ENCODE peak calls at places on chromosomes 16 and 17, in ten cellular contexts. I is bronchial epithelial cell; P is CD8-positive, alpha-beta T cell; U is fibroblast of mammary gland; L is BE2C; B is cardiac muscle cell; A is uterus; S is AG10803; Q is WERI-Rb-1; F is sigmoid colon. T is an unnamed sample.

GRCh38 chr17:77208217-77208808 is 67.5 kb downstream of the SEC14L1 start:
- DNase-seq in A (peak), S (peak), Q (no peak), P (no peak), B (peak), I (no peak), L (no peak), U (peak), F (no peak), T (no peak)

GRCh38 chr17:66200685-66201092 is 8.8 kb upstream of the CEP112 start:
- DNase-seq in F (no peak), I (peak), U (peak), B (peak), S (peak), A (no peak), L (peak), P (peak), Q (peak), T (no peak)

GRCh38 chr16:56389554-56389953 is 35.8 kb downstream of the AMFR start:
- DNase-seq in S (peak), L (no peak), Q (no peak), A (no peak), I (peak), U (peak), B (peak), P (no peak), F (no peak), T (no peak)

GRCh38 chr16:9772526-9772925 is 409.7 kb downstream of the GRIN2A start:
- DNase-seq in I (no peak), B (no peak), U (peak), S (no peak), P (no peak), A (no peak), Q (no peak), F (no peak), L (no peak), T (no peak)

GRCh38 chr17:77445030-77445907 is 304.5 kb downstream of the SEC14L1 start:
- DNase-seq in P (peak), U (peak), L (no peak), A (peak), I (no peak), S (peak), B (peak), Q (no peak), F (peak), T (no peak)

GRCh38 chr17:75404739-75405364 is 626 bp downstream of the GRB2 start:
- DNase-seq in F (peak), S (peak), L (peak), P (peak), U (peak), I (peak), A (peak), B (peak), Q (peak), T (no peak)

GRCh38 chr16:89478576-89479221 is 11.7 kb downstream of the ANKRD11 start:
- DNase-seq in U (peak), Q (no peak), F (no peak), B (peak), S (peak), A (no peak), L (no peak), P (no peak), I (peak), T (no peak)

GRCh38 chr17:68389041-68389440 is 68.3 kb downstream of the WIPI1 start:
- DNase-seq in L (no peak), B (no peak), Q (no peak), I (no peak), F (peak), U (no peak), A (no peak), P (no peak), S (no peak), T (no peak)

GRCh38 chr17:50353600-50354195 is 7.8 kb downstream of the XYLT2 start:
- DNase-seq in P (no peak), U (no peak), B (no peak), F (peak), A (no peak), S (no peak), Q (no peak), I (no peak), L (no peak), T (no peak)

GRCh38 chr17:8103549-8103948 is 14.8 kb downstream of the ALOXE3 start:
- DNase-seq in U (peak), A (no peak), P (no peak), S (no peak), Q (no peak), I (peak), L (no peak), F (peak), B (no peak), T (no peak)

GRCh38 chr16:89613101-89613953 is at the start of gene DPEP1:
- DNase-seq in B (no peak), P (no peak), S (no peak), A (no peak), Q (no peak), L (no peak), U (no peak), F (no peak), I (no peak), T (no peak)

GRCh38 chr16:85891033-85891775 is 7.8 kb upstream of the IRF8 start:
- DNase-seq in I (peak), S (no peak), Q (no peak), A (no peak), B (no peak), U (no peak), L (no peak), P (no peak), F (no peak), T (no peak)

GRCh38 chr17:27384261-27384701 is 72.0 kb upstream of the KSR1 start:
- DNase-seq in U (peak), F (peak), L (no peak), P (no peak), S (peak), Q (no peak), B (peak), A (peak), I (peak), T (peak)

GRCh38 chr17:62601438-62601837 is 26.0 kb upstream of the MRC2 start:
- DNase-seq in P (no peak), F (no peak), A (no peak), I (no peak), U (peak), Q (no peak), L (no peak), S (peak), B (peak), T (no peak)

GRCh38 chr17:47801176-47801765 is 20.3 kb downstream of the OSBPL7 start:
- DNase-seq in B (no peak), L (no peak), P (no peak), I (no peak), U (no peak), A (no peak), Q (no peak), S (no peak), F (no peak), T (no peak)

GRCh38 chr17:29084476-29085148 is 41.7 kb downstream of the PIPOX start:
- DNase-seq in I (no peak), P (no peak), L (peak), S (no peak), Q (no peak), B (no peak), A (no peak), F (peak), U (no peak), T (no peak)

GRCh38 chr17:48954300-48954755 is 9.7 kb upstream of the SNF8 start:
- DNase-seq in A (no peak), L (peak), F (no peak), I (peak), Q (peak), B (peak), S (peak), U (peak), P (no peak), T (no peak)

GRCh38 chr16:89031715-89032659 is 55.0 kb upstream of the CBFA2T3 start:
- DNase-seq in L (peak), F (no peak), I (no peak), P (peak), S (no peak), Q (no peak), A (no peak), B (no peak), U (no peak), T (no peak)

GRCh38 chr17:46865100-46865499 is 13.7 kb downstream of the WNT9B start:
- DNase-seq in S (peak), F (no peak), P (no peak), A (no peak), U (no peak), L (no peak), I (no peak), B (peak), Q (no peak), T (no peak)

GRCh38 chr17:30558313-30559195 is 81.3 kb downstream of the GOSR1 start:
- DNase-seq in I (no peak), A (peak), P (no peak), B (no peak), L (no peak), U (no peak), S (no peak), F (no peak), Q (no peak), T (no peak)

GRCh38 chr16:20938426-20938825 is 37.9 kb downstream of the LYRM1 start:
- DNase-seq in P (no peak), F (no peak), U (peak), A (no peak), S (peak), L (no peak), Q (no peak), B (peak), I (peak), T (no peak)

GRCh38 chr17:17041018-17041521 is 1.2 kb upstream of the MPRIP start:
- DNase-seq in B (no peak), L (peak), P (no peak), I (peak), Q (peak), S (peak), U (peak), A (no peak), F (no peak), T (no peak)

GRCh38 chr17:79619196-79619595 is 8.3 kb upstream of the RBFOX3 start:
- DNase-seq in U (no peak), Q (peak), I (no peak), F (peak), P (no peak), S (no peak), L (no peak), B (no peak), A (peak), T (no peak)

GRCh38 chr17:8581002-8581658 is 49.4 kb downstream of the MYH10 start:
- DNase-seq in B (no peak), F (no peak), I (peak), U (no peak), A (no peak), P (no peak), S (no peak), L (peak), Q (no peak), T (no peak)

GRCh38 chr17:39981207-39982068 is 831 bp downstream of the PSMD3 start:
- DNase-seq in U (no peak), P (no peak), B (no peak), I (no peak), L (no peak), S (no peak), Q (no peak), F (no peak), A (no peak), T (no peak)

GRCh38 chr17:78925662-78926555 is 722 bp upstream of the TIMP2 start:
- DNase-seq in P (no peak), Q (no peak), U (peak), B (peak), L (no peak), F (peak), S (peak), A (peak), I (no peak), T (peak)

GRCh38 chr16:48118841-48119240 is 37.0 kb downstream of the ABCC12 start:
- DNase-seq in S (no peak), Q (no peak), B (no peak), L (no peak), U (no peak), F (no peak), I (no peak), A (no peak), P (no peak), T (no peak)

GRCh38 chr16:78596348-78596995 is 497.0 kb downstream of the WWOX start:
- DNase-seq in A (no peak), L (no peak), I (no peak), F (no peak), U (no peak), B (no peak), S (no peak), P (no peak), Q (no peak), T (no peak)

GRCh38 chr17:38706625-38707298 is 1.7 kb downstream of the MLLT6 start:
- DNase-seq in L (no peak), Q (no peak), B (no peak), S (no peak), I (no peak), F (no peak), P (peak), A (no peak), U (peak), T (no peak)

GRCh38 chr17:17603178-17603894 is 11.8 kb upstream of the PEMT start:
- DNase-seq in U (no peak), Q (no peak), S (no peak), F (no peak), L (no peak), A (no peak), P (no peak), I (no peak), B (no peak), T (no peak)

GRCh38 chr17:9948967-9949366 is 43.9 kb upstream of the RCVRN start:
- DNase-seq in U (no peak), Q (no peak), P (no peak), B (no peak), A (peak), F (no peak), S (no peak), L (no peak), I (no peak), T (no peak)

GRCh38 chr17:3984719-3985444 is 20.6 kb upstream of the ATP2A3 start:
- DNase-seq in I (peak), L (no peak), F (no peak), A (no peak), U (no peak), P (no peak), B (no peak), S (no peak), Q (no peak), T (no peak)

GRCh38 chr16:53766304-53767016 is 62.5 kb downstream of the FTO start:
- DNase-seq in F (no peak), I (no peak), L (no peak), S (no peak), Q (no peak), P (no peak), A (no peak), B (peak), U (peak), T (no peak)

GRCh38 chr17:28524476-28525415 is 18.6 kb downstream of the FOXN1 start:
- DNase-seq in I (peak), F (no peak), A (no peak), S (peak), P (no peak), L (no peak), B (peak), Q (no peak), U (peak), T (no peak)

GRCh38 chr17:80265205-80266068 is 4.8 kb downstream of the RNF213 start:
- DNase-seq in A (no peak), I (no peak), L (no peak), U (peak), S (no peak), B (no peak), F (no peak), P (peak), Q (no peak), T (no peak)

GRCh38 chr17:49434821-49435581 is 20.3 kb upstream of the PHB1 start:
- DNase-seq in L (peak), B (peak), I (peak), S (peak), A (peak), Q (peak), U (peak), P (peak), F (no peak), T (no peak)

GRCh38 chr16:88527186-88527936 is 42.8 kb upstream of the ZC3H18 start:
- DNase-seq in I (peak), P (peak), B (peak), S (peak), F (peak), Q (peak), U (peak), A (peak), L (peak), T (no peak)

DNA sequence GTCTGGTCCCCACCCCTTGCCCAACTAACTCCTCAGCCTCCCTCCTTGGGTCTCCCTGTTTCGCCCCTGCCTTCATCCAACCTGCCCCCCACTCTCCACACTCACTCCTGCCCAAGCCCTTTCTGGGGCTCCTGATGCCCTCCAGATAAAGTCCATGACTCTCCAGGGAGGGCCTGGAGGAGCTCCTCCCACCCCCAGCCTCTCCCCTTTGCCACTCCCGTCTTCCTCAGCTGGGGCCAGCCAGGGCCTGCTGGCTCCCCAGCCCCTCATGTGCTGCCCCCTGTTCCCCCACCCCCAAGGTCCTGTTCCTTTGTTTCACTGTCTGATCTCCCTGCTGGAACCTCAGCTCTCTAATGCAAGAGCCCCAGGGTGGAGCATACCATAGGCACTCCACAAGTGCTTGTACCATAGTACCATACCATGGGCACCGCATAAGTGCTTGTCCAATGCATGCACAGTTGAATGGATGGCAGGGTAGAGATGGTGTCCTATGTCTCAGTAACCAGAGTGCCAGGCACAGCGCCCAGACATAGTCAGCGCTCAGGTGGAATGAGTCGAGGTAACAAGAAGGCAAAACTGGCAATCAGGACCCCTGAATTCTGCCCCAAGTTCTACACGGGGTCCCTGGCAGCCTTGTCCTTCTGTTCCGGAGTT is 1.5 kb downstream of the PLCD3 start:
- DNase-seq in F (peak), P (no peak), L (no peak), I (no peak), A (no peak), S (no peak), U (no peak), B (no peak), Q (no peak), T (no peak)
- H3K4me3 ChIP-seq in F (no peak), P (no peak), L (no peak), I (peak), A (peak), S (peak), U (no peak), B (no peak), Q (no peak), T (peak)

GRCh38 chr16:25106567-25107465 is 4.7 kb upstream of the LCMT1 start:
- DNase-seq in S (peak), A (peak), L (peak), P (peak), U (peak), B (peak), Q (peak), F (peak), I (peak), T (peak)
- TF ChIP-seq CTCF in S (peak), A (no peak), L (peak), P (no peak), U (no peak), B (peak), Q (peak), F (no peak), I (peak), T (no peak)

GRCh38 chr16:3651461-3652372 is 2.8 kb upstream of the DNASE1 start:
- DNase-seq in Q (no peak), S (no peak), F (peak), U (no peak), L (no peak), A (no peak), P (no peak), I (no peak), B (no peak), T (no peak)
- H3K4me3 ChIP-seq in Q (no peak), S (no peak), F (no peak), U (no peak), L (no peak), A (no peak), P (no peak), I (no peak), B (no peak), T (no peak)

GRCh38 chr16:64450170-64450569 is 671.7 kb downstream of the CDH11 start:
- DNase-seq in Q (no peak), U (peak), L (no peak), P (no peak), F (no peak), A (no peak), S (peak), I (peak), B (no peak), T (no peak)

GRCh38 chr16:64455275-64455674 is 666.6 kb downstream of the CDH11 start:
- DNase-seq in U (peak), P (no peak), F (no peak), Q (no peak), I (peak), A (no peak), S (peak), B (peak), L (no peak), T (no peak)

GRCh38 chr16:64453643-64454042 is 668.2 kb downstream of the CDH11 start:
- DNase-seq in L (no peak), Q (no peak), B (peak), U (no peak), I (no peak), F (no peak), A (no peak), S (no peak), P (no peak), T (no peak)

GRCh38 chr16:64449511-64449910 is 672.4 kb downstream of the CDH11 start:
- DNase-seq in L (no peak), P (no peak), Q (no peak), S (no peak), F (no peak), A (no peak), U (no peak), I (no peak), B (no peak), T (no peak)

GRCh38 chr16:64452446-64452845 is 669.4 kb downstream of the CDH11 start:
- DNase-seq in U (no peak), P (no peak), S (no peak), L (no peak), B (no peak), A (no peak), Q (no peak), F (no peak), I (no peak), T (no peak)
- TF ChIP-seq CTCF in U (no peak), P (no peak), S (no peak), L (no peak), B (no peak), A (no peak), Q (no peak), F (no peak), I (no peak), T (no peak)

GRCh38 chr16:84819644-84820304 is at the start of gene CRISPLD2:
- DNase-seq in P (peak), I (peak), Q (peak), L (peak), F (peak), A (peak), B (peak), S (peak), U (peak), T (peak)
- H3K4me3 ChIP-seq in P (peak), I (no peak), Q (peak), L (peak), F (peak), A (peak), B (peak), S (peak), U (peak), T (peak)